ENCODE peak calls at places on chromosome 11, in ten cellular contexts. K is WTC11, D is pancreas, T is natural killer cell, M is fibroblast of the aortic adventitia, N is neural progenitor cell, F is A549, Q is GM20000, S is AG09309, Y is tibial artery. R is an unnamed sample.
A peak's percentile ranks its signal among the peaks of the same experiment; 100 is the strongest.

GRCh38 chr11:115916596-115916995 is 412.4 kb upstream of the CADM1 start:
- DNase-seq in K (no peak), D (no peak), T (no peak), M (no peak), N (no peak), F (no peak), Q (no peak), S (no peak), Y (no peak), R (no peak)

GRCh38 chr11:27234043-27234668 is 128.9 kb downstream of the CCDC34 start:
- DNase-seq in K (no peak), D (no peak), T (no peak), M (peak; percentile 99), N (peak; percentile 17), F (peak; percentile 82), Q (peak; percentile 44), S (peak; percentile 100), Y (peak; percentile 71), R (peak; percentile 23)

GRCh38 chr11:16788141-16789060 is 50.0 kb downstream of the C11orf58 start:
- DNase-seq in K (peak; percentile 83), D (peak; percentile 72), T (peak; percentile 50), M (peak; percentile 75), N (peak; percentile 81), F (peak; percentile 70), Q (peak; percentile 73), S (no peak), Y (peak; percentile 53), R (peak; percentile 47)

GRCh38 chr11:75369846-75370245 is 18.4 kb upstream of the ARRB1 start:
- DNase-seq in K (no peak), D (no peak), T (no peak), M (no peak), N (no peak), F (no peak), Q (no peak), S (no peak), Y (peak; percentile 47), R (no peak)

GRCh38 chr11:46693597-46694012 is 6.8 kb downstream of the ARHGAP1 start:
- DNase-seq in K (no peak), D (no peak), T (no peak), M (peak; percentile 75), N (no peak), F (no peak), Q (no peak), S (peak; percentile 63), Y (no peak), R (no peak)

GRCh38 chr11:111586305-111586915 is 15.8 kb upstream of the SIK2 start:
- DNase-seq in K (no peak), D (no peak), T (no peak), M (peak; percentile 71), N (peak; percentile 57), F (peak; percentile 56), Q (peak; percentile 50), S (no peak), Y (no peak), R (no peak)

GRCh38 chr11:422249-422656 is 7.5 kb upstream of the SIGIRR start:
- DNase-seq in K (no peak), D (no peak), T (no peak), M (no peak), N (no peak), F (no peak), Q (no peak), S (no peak), Y (no peak), R (no peak)

GRCh38 chr11:7977251-7977917 is 9.8 kb upstream of the EIF3F start:
- DNase-seq in K (no peak), D (no peak), T (no peak), M (peak; percentile 92), N (no peak), F (peak; percentile 24), Q (no peak), S (peak; percentile 89), Y (no peak), R (no peak)

GRCh38 chr11:21190181-21190580 is 520.8 kb downstream of the NELL1 start:
- DNase-seq in K (no peak), D (no peak), T (no peak), M (no peak), N (no peak), F (no peak), Q (no peak), S (no peak), Y (no peak), R (no peak)

GRCh38 chr11:86873573-86874083 is 73.3 kb downstream of the PRSS23 start:
- DNase-seq in K (no peak), D (no peak), T (no peak), M (peak; percentile 45), N (no peak), F (no peak), Q (no peak), S (no peak), Y (no peak), R (no peak)

GRCh38 chr11:14356342-14356741 is 2.6 kb downstream of the RRAS2 start:
- DNase-seq in K (no peak), D (no peak), T (no peak), M (no peak), N (no peak), F (no peak), Q (no peak), S (no peak), Y (no peak), R (no peak)

GRCh38 chr11:14357843-14358728 is 897 bp downstream of the RRAS2 start:
- DNase-seq in K (peak; percentile 80), D (peak; percentile 69), T (peak; percentile 57), M (peak; percentile 56), N (peak; percentile 93), F (peak; percentile 76), Q (no peak), S (no peak), Y (peak; percentile 38), R (peak; percentile 49)

GRCh38 chr11:14360976-14361375 is 2.0 kb upstream of the RRAS2 start:
- DNase-seq in K (no peak), D (no peak), T (no peak), M (no peak), N (no peak), F (no peak), Q (no peak), S (no peak), Y (no peak), R (no peak)

GRCh38 chr11:14359573-14360031 is 619 bp upstream of the RRAS2 start:
- DNase-seq in K (no peak), D (no peak), T (no peak), M (no peak), N (no peak), F (no peak), Q (no peak), S (no peak), Y (no peak), R (no peak)

GRCh38 chr11:14358729-14359439 is at the start of gene RRAS2:
- DNase-seq in K (peak; percentile 85), D (peak; percentile 81), T (peak; percentile 75), M (peak; percentile 56), N (peak; percentile 94), F (peak; percentile 78), Q (peak; percentile 89), S (no peak), Y (peak; percentile 77), R (peak; percentile 77)
- TF ChIP-seq CTCF in K (no peak), D (no peak), T (no peak), M (no peak), N (no peak), F (no peak), Q (no peak), S (no peak), Y (no peak), R (no peak)

GRCh38 chr11:71913716-71914115 is 14.7 kb downstream of the XNDC1N start:
- DNase-seq in K (no peak), D (no peak), T (no peak), M (no peak), N (no peak), F (no peak), Q (no peak), S (peak; percentile 49), Y (no peak), R (no peak)

GRCh38 chr11:71914617-71915189 is 13.7 kb downstream of the XNDC1N start:
- DNase-seq in K (no peak), D (no peak), T (no peak), M (no peak), N (no peak), F (no peak), Q (no peak), S (no peak), Y (no peak), R (no peak)

GRCh38 chr11:71908218-71908617 is 20.2 kb downstream of the XNDC1N start:
- DNase-seq in K (no peak), D (no peak), T (no peak), M (no peak), N (no peak), F (no peak), Q (no peak), S (no peak), Y (no peak), R (no peak)

GRCh38 chr11:71917646-71918045 is 10.7 kb downstream of the XNDC1N start:
- DNase-seq in K (no peak), D (no peak), T (no peak), M (no peak), N (no peak), F (no peak), Q (no peak), S (no peak), Y (no peak), R (no peak)

DNA sequence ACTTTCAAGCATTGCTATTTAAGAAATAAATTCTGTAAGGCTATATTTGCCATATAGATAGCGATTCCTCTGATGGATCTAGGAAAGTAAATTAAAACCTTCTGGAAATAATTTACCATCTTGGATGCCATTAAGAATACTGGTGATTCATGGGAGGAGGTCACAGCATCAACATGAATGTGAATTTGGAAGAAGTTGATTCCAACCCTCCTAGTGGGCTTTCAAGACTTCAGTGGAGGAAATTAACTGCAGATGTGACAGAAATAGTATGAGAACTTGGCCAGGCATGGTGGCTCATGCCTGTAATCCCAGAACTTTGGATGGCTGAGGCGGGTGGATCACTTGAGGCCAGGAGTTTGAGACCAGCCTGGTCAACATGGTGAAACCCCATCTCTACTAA is 14.3 kb downstream of the XNDC1N start:
- DNase-seq in K (no peak), D (no peak), T (no peak), M (peak; percentile 82), N (no peak), F (no peak), Q (no peak), S (peak; percentile 84), Y (no peak), R (no peak)
- TF ChIP-seq CTCF in K (no peak), D (no peak), T (no peak), M (no peak), N (no peak), F (no peak), Q (no peak), S (no peak), Y (no peak), R (no peak)

DNA sequence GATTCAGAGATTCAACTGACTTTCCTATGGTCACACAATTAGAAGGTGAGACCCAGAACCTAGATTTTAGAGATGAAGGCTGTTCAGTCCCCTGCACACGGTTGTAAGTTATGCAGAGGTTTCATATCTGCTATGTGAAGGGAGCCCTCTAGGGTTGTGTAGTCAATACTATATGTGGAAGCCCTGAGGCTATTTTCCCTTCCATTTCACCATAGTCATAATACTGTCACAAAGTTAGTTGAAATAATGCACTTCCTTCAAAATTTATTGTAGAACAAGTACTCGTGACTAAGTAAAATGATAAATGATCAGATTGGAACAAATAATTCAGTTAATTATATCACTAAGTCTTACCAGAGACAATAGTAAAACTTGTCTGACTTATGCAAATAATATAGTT is 48.8 kb downstream of the ENDOD1 start:
- DNase-seq in K (no peak), D (no peak), T (no peak), M (peak; percentile 47), N (no peak), F (no peak), Q (peak; percentile 51), S (no peak), Y (no peak), R (no peak)
- TF ChIP-seq CTCF in K (no peak), D (no peak), T (no peak), M (peak; percentile 41), N (peak; percentile 32), F (no peak), Q (peak; percentile 11), S (no peak), Y (peak; percentile 20), R (no peak)

GRCh38 chr11:108788565-108789199 is 123.8 kb downstream of the DDX10 start:
- DNase-seq in K (peak; percentile 24), D (no peak), T (no peak), M (peak; percentile 59), N (peak; percentile 35), F (peak; percentile 31), Q (peak; percentile 11), S (peak; percentile 18), Y (no peak), R (no peak)
- TF ChIP-seq CTCF in K (no peak), D (no peak), T (no peak), M (peak; percentile 56), N (peak; percentile 60), F (peak; percentile 24), Q (peak; percentile 11), S (peak; percentile 58), Y (no peak), R (no peak)